ENCODE peak calls at places on chromosomes 11 and 22, in four cellular contexts. One of them, this sample, is unnamed.

GRCh38 chr11:3056296-3057068 is 741 bp downstream of the CARS1 start:
- DNase-seq in GM23248: peak; percentile 46
- DNase-seq in GM23338: peak; percentile 38
- DNase-seq in OCI-LY7: peak; percentile 47
- DNase-seq in this sample: no peak

GRCh38 chr11:44348114-44348513 is 38.2 kb upstream of the ALX4 start:
- DNase-seq in GM23248: no peak
- DNase-seq in GM23338: no peak
- DNase-seq in OCI-LY7: no peak
- DNase-seq in this sample: no peak

GRCh38 chr11:59556115-59556882 is 45.0 kb downstream of the OR4D9 start:
- DNase-seq in GM23248: peak; percentile 87
- DNase-seq in GM23338: peak; percentile 87
- DNase-seq in OCI-LY7: peak; percentile 52
- DNase-seq in this sample: peak; percentile 83

GRCh38 chr11:113862430-113862829 is 12.9 kb downstream of the USP28 start:
- DNase-seq in GM23248: no peak
- DNase-seq in GM23338: peak; percentile 67
- DNase-seq in OCI-LY7: no peak
- DNase-seq in this sample: no peak

GRCh38 chr11:111334495-111335123 is 36.3 kb downstream of the POU2AF3 start:
- DNase-seq in GM23248: no peak
- DNase-seq in GM23338: no peak
- DNase-seq in OCI-LY7: no peak
- DNase-seq in this sample: peak; percentile 74

GRCh38 chr11:96205460-96205809 is 137.6 kb downstream of the MAML2 start:
- DNase-seq in GM23248: peak; percentile 51
- DNase-seq in GM23338: no peak
- DNase-seq in OCI-LY7: no peak
- DNase-seq in this sample: no peak

GRCh38 chr11:12508151-12508740 is 130.9 kb downstream of the PARVA start:
- DNase-seq in GM23248: peak; percentile 85
- DNase-seq in GM23338: no peak
- DNase-seq in OCI-LY7: no peak
- DNase-seq in this sample: peak; percentile 44

GRCh38 chr11:48034926-48035876 is 54.8 kb downstream of the PTPRJ start:
- DNase-seq in GM23248: peak; percentile 54
- DNase-seq in GM23338: no peak
- DNase-seq in OCI-LY7: no peak
- DNase-seq in this sample: no peak

GRCh38 chr22:18031670-18032454 is 7.5 kb upstream of the MICAL3 start:
- DNase-seq in GM23248: peak; percentile 98
- DNase-seq in GM23338: no peak
- DNase-seq in OCI-LY7: no peak
- DNase-seq in this sample: peak; percentile 59

GRCh38 chr11:94544832-94545640 is 1.3 kb downstream of the FUT4 start:
- DNase-seq in GM23248: peak; percentile 65
- DNase-seq in GM23338: peak; percentile 51
- DNase-seq in OCI-LY7: no peak
- DNase-seq in this sample: peak; percentile 64

GRCh38 chr11:11247576-11247975 is 105.5 kb downstream of the CSNK2A3 start:
- DNase-seq in GM23248: no peak
- DNase-seq in GM23338: no peak
- DNase-seq in OCI-LY7: no peak
- DNase-seq in this sample: no peak

GRCh38 chr22:23248583-23248982 is 68.3 kb downstream of the BCR start:
- DNase-seq in GM23248: peak; percentile 32
- DNase-seq in GM23338: peak; percentile 72
- DNase-seq in OCI-LY7: no peak
- DNase-seq in this sample: peak; percentile 38

GRCh38 chr11:56906683-56907148 is 82.0 kb upstream of the OR5AK2 start:
- DNase-seq in GM23248: no peak
- DNase-seq in GM23338: no peak
- DNase-seq in OCI-LY7: no peak
- DNase-seq in this sample: no peak

GRCh38 chr11:128936546-128937275 is 6.0 kb downstream of the TP53AIP1 start:
- DNase-seq in GM23248: no peak
- DNase-seq in GM23338: peak; percentile 94
- DNase-seq in OCI-LY7: no peak
- DNase-seq in this sample: peak; percentile 26

GRCh38 chr11:99257131-99257530 is 236.4 kb downstream of the CNTN5 start:
- DNase-seq in GM23248: no peak
- DNase-seq in GM23338: no peak
- DNase-seq in OCI-LY7: no peak
- DNase-seq in this sample: peak; percentile 38

GRCh38 chr11:33575311-33575710 is 125.3 kb downstream of the C11orf91 start:
- DNase-seq in GM23248: no peak
- DNase-seq in GM23338: no peak
- DNase-seq in OCI-LY7: peak; percentile 53
- DNase-seq in this sample: no peak

GRCh38 chr11:28517621-28518020 is 409.4 kb downstream of the METTL15 start:
- DNase-seq in GM23248: no peak
- DNase-seq in GM23338: no peak
- DNase-seq in OCI-LY7: no peak
- DNase-seq in this sample: no peak

GRCh38 chr22:28345304-28345703 is 334.3 kb downstream of the TTC28 start:
- DNase-seq in GM23248: peak; percentile 59
- DNase-seq in GM23338: peak; percentile 29
- DNase-seq in OCI-LY7: no peak
- DNase-seq in this sample: no peak

GRCh38 chr11:29318134-29318845 is 698.5 kb downstream of the KCNA4 start:
- DNase-seq in GM23248: peak; percentile 60
- DNase-seq in GM23338: no peak
- DNase-seq in OCI-LY7: no peak
- DNase-seq in this sample: no peak

GRCh38 chr11:125451400-125452124 is 44.5 kb downstream of the FEZ1 start:
- DNase-seq in GM23248: peak; percentile 20
- DNase-seq in GM23338: peak; percentile 96
- DNase-seq in OCI-LY7: no peak
- DNase-seq in this sample: peak; percentile 83

GRCh38 chr11:3087373-3087772 is 30.1 kb upstream of the CARS1 start:
- DNase-seq in GM23248: no peak
- DNase-seq in GM23338: no peak
- DNase-seq in OCI-LY7: no peak
- DNase-seq in this sample: no peak

GRCh38 chr11:112025682-112026081 is 474 bp downstream of the DLAT start:
- DNase-seq in GM23248: peak; percentile 53
- DNase-seq in GM23338: no peak
- DNase-seq in OCI-LY7: peak; percentile 17
- DNase-seq in this sample: no peak

GRCh38 chr11:31834237-31834636 is 23.1 kb upstream of the PAX6 start:
- DNase-seq in GM23248: no peak
- DNase-seq in GM23338: peak; percentile 53
- DNase-seq in OCI-LY7: no peak
- DNase-seq in this sample: no peak

GRCh38 chr22:49971232-49972162 is 10.9 kb downstream of the PIM3 start:
- DNase-seq in GM23248: peak; percentile 63
- DNase-seq in GM23338: peak; percentile 61
- DNase-seq in OCI-LY7: no peak
- DNase-seq in this sample: peak; percentile 91

GRCh38 chr11:63611395-63611747 is 2.9 kb downstream of the PLAAT3 start:
- DNase-seq in GM23248: no peak
- DNase-seq in GM23338: no peak
- DNase-seq in OCI-LY7: no peak
- DNase-seq in this sample: no peak

GRCh38 chr11:63613517-63614135 is 607 bp downstream of the PLAAT3 start:
- DNase-seq in GM23248: peak; percentile 38
- DNase-seq in GM23338: peak; percentile 78
- DNase-seq in OCI-LY7: no peak
- DNase-seq in this sample: peak; percentile 60

GRCh38 chr11:63612181-63612580 is 2.1 kb downstream of the PLAAT3 start:
- DNase-seq in GM23248: no peak
- DNase-seq in GM23338: no peak
- DNase-seq in OCI-LY7: no peak
- DNase-seq in this sample: no peak

GRCh38 chr11:63616953-63617352 is 2.7 kb upstream of the PLAAT3 start:
- DNase-seq in GM23248: no peak
- DNase-seq in GM23338: no peak
- DNase-seq in OCI-LY7: no peak
- DNase-seq in this sample: no peak

GRCh38 chr11:63614136-63614664 is at the start of gene PLAAT3:
- DNase-seq in GM23248: peak; percentile 61
- DNase-seq in GM23338: peak; percentile 87
- DNase-seq in OCI-LY7: no peak
- DNase-seq in this sample: peak; percentile 81
- TF ChIP-seq EZH2phosphoT487 in GM23248: no peak
- TF ChIP-seq EZH2phosphoT487 in GM23338: no peak
- TF ChIP-seq EZH2phosphoT487 in OCI-LY7: peak; percentile 80
- TF ChIP-seq EZH2phosphoT487 in this sample: no peak

GRCh38 chr22:46549565-46549840 is 12.1 kb upstream of the CELSR1 start:
- DNase-seq in GM23248: no peak
- DNase-seq in GM23338: no peak
- DNase-seq in OCI-LY7: no peak
- DNase-seq in this sample: no peak

GRCh38 chr22:46551321-46551720 is 13.9 kb upstream of the CELSR1 start:
- DNase-seq in GM23248: no peak
- DNase-seq in GM23338: no peak
- DNase-seq in OCI-LY7: no peak
- DNase-seq in this sample: no peak

GRCh38 chr22:46547883-46548244 is 10.4 kb upstream of the CELSR1 start:
- DNase-seq in GM23248: peak; percentile 96
- DNase-seq in GM23338: no peak
- DNase-seq in OCI-LY7: no peak
- DNase-seq in this sample: peak; percentile 77

GRCh38 chr22:46551996-46552395 is 14.6 kb upstream of the CELSR1 start:
- DNase-seq in GM23248: no peak
- DNase-seq in GM23338: no peak
- DNase-seq in OCI-LY7: no peak
- DNase-seq in this sample: no peak

DNA sequence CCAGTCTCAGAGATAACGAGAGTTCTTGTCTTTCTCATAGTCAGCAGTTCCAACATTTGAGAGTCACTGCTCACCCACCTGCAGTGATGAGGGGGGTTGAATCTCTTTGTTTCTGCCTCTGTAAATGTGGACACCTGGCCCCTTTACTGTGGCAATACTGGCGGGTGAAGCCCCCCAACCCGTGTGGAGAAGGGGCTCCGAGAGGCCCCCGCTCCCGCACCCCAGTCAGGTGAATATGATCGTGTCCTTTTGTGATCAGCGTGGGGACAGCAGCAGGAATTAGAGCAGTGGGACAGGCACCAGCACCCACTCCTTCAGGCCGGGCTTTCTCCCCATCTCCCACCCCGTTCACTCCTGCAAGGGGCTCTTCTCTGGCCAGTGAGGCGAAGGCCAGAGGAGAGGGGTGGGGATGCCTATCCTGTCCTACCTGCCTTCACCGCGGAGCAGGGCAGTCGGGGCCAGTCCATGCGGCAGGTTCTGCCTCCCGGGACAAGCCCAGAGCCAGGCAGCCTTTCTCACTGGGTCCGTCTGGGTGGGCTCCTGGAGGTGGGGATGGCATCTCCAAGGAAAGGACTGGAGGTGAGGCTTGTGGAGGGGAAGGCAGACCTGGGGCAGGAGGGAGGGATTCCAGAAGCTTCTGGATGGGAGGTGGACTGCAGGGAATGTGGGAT is 12.7 kb upstream of the CELSR1 start:
- DNase-seq in GM23248: no peak
- DNase-seq in GM23338: no peak
- DNase-seq in OCI-LY7: no peak
- DNase-seq in this sample: no peak
- TF ChIP-seq EZH2phosphoT487 in GM23248: no peak
- TF ChIP-seq EZH2phosphoT487 in GM23338: no peak
- TF ChIP-seq EZH2phosphoT487 in OCI-LY7: no peak
- TF ChIP-seq EZH2phosphoT487 in this sample: no peak

GRCh38 chr11:126719740-126720139 is 280.8 kb downstream of the KIRREL3 start:
- DNase-seq in GM23248: peak; percentile 68
- DNase-seq in GM23338: no peak
- DNase-seq in OCI-LY7: no peak
- DNase-seq in this sample: no peak

GRCh38 chr11:126720539-126721235 is 279.9 kb downstream of the KIRREL3 start:
- DNase-seq in GM23248: peak; percentile 39
- DNase-seq in GM23338: no peak
- DNase-seq in OCI-LY7: no peak
- DNase-seq in this sample: no peak

GRCh38 chr11:126722956-126723664 is 277.5 kb downstream of the KIRREL3 start:
- DNase-seq in GM23248: peak; percentile 31
- DNase-seq in GM23338: no peak
- DNase-seq in OCI-LY7: no peak
- DNase-seq in this sample: no peak

GRCh38 chr11:126723665-126724045 is 276.9 kb downstream of the KIRREL3 start:
- DNase-seq in GM23248: peak; percentile 58
- DNase-seq in GM23338: no peak
- DNase-seq in OCI-LY7: no peak
- DNase-seq in this sample: no peak

DNA sequence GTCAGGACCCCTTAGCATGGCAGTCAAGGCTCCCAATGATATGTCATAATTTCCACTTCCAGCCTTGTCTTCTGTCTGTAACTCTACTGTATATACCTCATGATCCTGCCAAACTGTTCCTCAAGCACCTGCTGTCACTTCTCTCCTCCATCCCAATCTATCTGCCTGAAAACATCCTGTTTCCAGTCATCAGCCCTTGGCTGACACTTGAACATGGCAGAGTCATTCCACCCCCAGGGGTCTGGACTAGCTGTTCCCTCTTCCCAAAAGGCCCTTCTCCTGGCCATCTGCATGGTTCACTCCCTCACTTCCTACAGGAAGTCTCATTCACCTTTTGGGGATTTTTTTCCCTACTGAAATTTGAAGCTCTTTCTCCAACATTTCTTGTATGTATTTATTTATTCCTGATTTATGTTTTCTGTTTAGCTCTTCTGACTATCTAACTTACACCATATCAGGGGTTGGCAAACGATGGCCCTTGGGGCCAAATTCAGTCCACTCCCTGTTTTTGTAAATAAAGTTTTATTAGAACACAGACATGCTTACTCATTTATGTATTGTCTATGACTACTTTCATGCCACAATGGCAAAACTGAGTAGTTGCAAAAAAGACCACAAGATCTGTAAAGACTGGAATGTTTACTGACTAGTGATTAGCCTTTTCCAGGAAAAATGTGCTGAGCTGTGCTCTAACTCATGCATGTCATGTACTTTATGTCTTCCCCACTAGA is 278.4 kb downstream of the KIRREL3 start:
- DNase-seq in GM23248: peak; percentile 26
- DNase-seq in GM23338: no peak
- DNase-seq in OCI-LY7: no peak
- DNase-seq in this sample: no peak
- TF ChIP-seq EZH2phosphoT487 in GM23248: no peak
- TF ChIP-seq EZH2phosphoT487 in GM23338: no peak
- TF ChIP-seq EZH2phosphoT487 in OCI-LY7: no peak
- TF ChIP-seq EZH2phosphoT487 in this sample: no peak

DNA sequence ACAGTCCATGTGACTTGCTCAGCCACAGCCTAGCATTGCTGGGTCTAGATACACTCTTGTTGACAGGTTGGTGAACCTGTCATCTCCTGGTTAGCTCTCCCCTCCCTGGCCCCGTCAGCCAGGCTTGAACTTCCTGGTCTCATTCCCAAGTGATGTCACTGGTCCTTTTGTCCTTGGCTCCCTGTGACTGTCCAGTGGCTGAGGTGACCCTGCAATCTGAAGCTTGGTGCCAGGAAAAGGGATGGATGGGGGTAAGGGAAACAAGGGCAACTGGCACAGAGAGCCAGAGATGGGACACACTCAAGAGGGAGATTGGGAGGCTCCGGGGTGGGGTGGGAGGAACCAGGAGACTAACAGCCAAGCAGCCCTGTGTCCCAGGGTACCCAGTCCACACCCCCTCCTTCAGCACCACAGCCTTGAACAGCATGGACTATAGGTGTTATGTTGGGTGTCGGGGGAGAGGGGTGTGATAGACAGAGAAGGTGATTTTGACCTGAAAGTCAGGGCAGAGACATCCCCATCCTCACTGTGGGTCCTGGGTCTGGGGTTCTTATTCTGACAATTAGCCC is 63.8 kb upstream of the THY1 start:
- DNase-seq in GM23248: no peak
- DNase-seq in GM23338: no peak
- DNase-seq in OCI-LY7: no peak
- DNase-seq in this sample: no peak
- TF ChIP-seq EZH2phosphoT487 in GM23248: no peak
- TF ChIP-seq EZH2phosphoT487 in GM23338: no peak
- TF ChIP-seq EZH2phosphoT487 in OCI-LY7: no peak
- TF ChIP-seq EZH2phosphoT487 in this sample: no peak